ENCODE peak calls at places on chromosome 10, in seven cellular contexts. One of them, this sample, is unnamed.
A peak's percentile ranks its signal among the peaks of the same experiment; 100 is the strongest.

GRCh38 chr10:58829839-58830238 is 317.2 kb downstream of the BICC1 start:
- DNase-seq in SK-N-SH: peak; percentile 16
- DNase-seq in HepG2: no peak
- DNase-seq in A549: no peak
- DNase-seq in K562: no peak
- DNase-seq in GM23338: no peak
- DNase-seq in GM12878: no peak
- DNase-seq in this sample: no peak

GRCh38 chr10:126350216-126350992 is 37.9 kb downstream of the ADAM12 start:
- DNase-seq in SK-N-SH: peak; percentile 58
- DNase-seq in HepG2: no peak
- DNase-seq in A549: peak; percentile 7
- DNase-seq in K562: no peak
- DNase-seq in GM23338: no peak
- DNase-seq in GM12878: no peak
- DNase-seq in this sample: peak; percentile 8

GRCh38 chr10:59337254-59337653 is 25.1 kb downstream of the FAM13C start:
- DNase-seq in SK-N-SH: no peak
- DNase-seq in HepG2: peak; percentile 21
- DNase-seq in A549: no peak
- DNase-seq in K562: no peak
- DNase-seq in GM23338: no peak
- DNase-seq in GM12878: no peak
- DNase-seq in this sample: no peak

GRCh38 chr10:91251430-91252056 is 31.1 kb downstream of the PCGF5 start:
- DNase-seq in SK-N-SH: peak; percentile 26
- DNase-seq in HepG2: peak; percentile 54
- DNase-seq in A549: peak; percentile 40
- DNase-seq in K562: peak; percentile 42
- DNase-seq in GM23338: peak; percentile 65
- DNase-seq in GM12878: peak; percentile 30
- DNase-seq in this sample: peak; percentile 6

GRCh38 chr10:71075066-71075758 is 137.2 kb upstream of the UNC5B start:
- DNase-seq in SK-N-SH: peak; percentile 86
- DNase-seq in HepG2: no peak
- DNase-seq in A549: no peak
- DNase-seq in K562: no peak
- DNase-seq in GM23338: no peak
- DNase-seq in GM12878: no peak
- DNase-seq in this sample: no peak

GRCh38 chr10:78513330-78513729 is 479.7 kb downstream of the RPS24 start:
- DNase-seq in SK-N-SH: no peak
- DNase-seq in HepG2: no peak
- DNase-seq in A549: no peak
- DNase-seq in K562: no peak
- DNase-seq in GM23338: no peak
- DNase-seq in GM12878: no peak
- DNase-seq in this sample: no peak

GRCh38 chr10:123133511-123133910 is 2.3 kb upstream of the HMX3 start:
- DNase-seq in SK-N-SH: no peak
- DNase-seq in HepG2: no peak
- DNase-seq in A549: no peak
- DNase-seq in K562: no peak
- DNase-seq in GM23338: peak; percentile 62
- DNase-seq in GM12878: no peak
- DNase-seq in this sample: no peak

GRCh38 chr10:47028466-47028865 is 117.2 kb downstream of the PTPN20 start:
- DNase-seq in SK-N-SH: no peak
- DNase-seq in HepG2: no peak
- DNase-seq in A549: no peak
- DNase-seq in K562: no peak
- DNase-seq in GM23338: no peak
- DNase-seq in GM12878: no peak
- DNase-seq in this sample: no peak

GRCh38 chr10:24707445-24707844 is 16.2 kb downstream of the ARHGAP21 start:
- DNase-seq in SK-N-SH: no peak
- DNase-seq in HepG2: no peak
- DNase-seq in A549: no peak
- DNase-seq in K562: no peak
- DNase-seq in GM23338: no peak
- DNase-seq in GM12878: no peak
- DNase-seq in this sample: no peak

GRCh38 chr10:119446441-119447277 is 95.9 kb downstream of the RGS10 start:
- DNase-seq in SK-N-SH: no peak
- DNase-seq in HepG2: no peak
- DNase-seq in A549: no peak
- DNase-seq in K562: no peak
- DNase-seq in GM23338: no peak
- DNase-seq in GM12878: no peak
- DNase-seq in this sample: no peak

GRCh38 chr10:101565370-101565900 is 22.6 kb downstream of the POLL start:
- DNase-seq in SK-N-SH: no peak
- DNase-seq in HepG2: no peak
- DNase-seq in A549: no peak
- DNase-seq in K562: no peak
- DNase-seq in GM23338: no peak
- DNase-seq in GM12878: no peak
- DNase-seq in this sample: no peak

GRCh38 chr10:59513558-59513957 is 151.2 kb upstream of the FAM13C start:
- DNase-seq in SK-N-SH: peak; percentile 34
- DNase-seq in HepG2: no peak
- DNase-seq in A549: no peak
- DNase-seq in K562: no peak
- DNase-seq in GM23338: no peak
- DNase-seq in GM12878: no peak
- DNase-seq in this sample: no peak

GRCh38 chr10:23067939-23068775 is 27.2 kb upstream of the MSRB2 start:
- DNase-seq in SK-N-SH: peak; percentile 78
- DNase-seq in HepG2: peak; percentile 51
- DNase-seq in A549: peak; percentile 63
- DNase-seq in K562: peak; percentile 76
- DNase-seq in GM23338: peak; percentile 94
- DNase-seq in GM12878: peak; percentile 27
- DNase-seq in this sample: peak; percentile 81

GRCh38 chr10:129505500-129506075 is 38.5 kb downstream of the MGMT start:
- DNase-seq in SK-N-SH: no peak
- DNase-seq in HepG2: no peak
- DNase-seq in A549: no peak
- DNase-seq in K562: no peak
- DNase-seq in GM23338: no peak
- DNase-seq in GM12878: no peak
- DNase-seq in this sample: no peak

GRCh38 chr10:93073539-93074136 is at the start of gene CYP26A1:
- DNase-seq in SK-N-SH: peak; percentile 64
- DNase-seq in HepG2: no peak
- DNase-seq in A549: peak; percentile 51
- DNase-seq in K562: peak; percentile 50
- DNase-seq in GM23338: peak; percentile 92
- DNase-seq in GM12878: no peak
- DNase-seq in this sample: no peak

GRCh38 chr10:103843045-103843444 is 12.3 kb downstream of the SH3PXD2A start:
- DNase-seq in SK-N-SH: no peak
- DNase-seq in HepG2: no peak
- DNase-seq in A549: no peak
- DNase-seq in K562: no peak
- DNase-seq in GM23338: no peak
- DNase-seq in GM12878: no peak
- DNase-seq in this sample: no peak

GRCh38 chr10:24894728-24895127 is 57.7 kb downstream of the PRTFDC1 start:
- DNase-seq in SK-N-SH: no peak
- DNase-seq in HepG2: no peak
- DNase-seq in A549: no peak
- DNase-seq in K562: no peak
- DNase-seq in GM23338: no peak
- DNase-seq in GM12878: no peak
- DNase-seq in this sample: no peak

GRCh38 chr10:129854796-129855705 is 109.0 kb downstream of the EBF3 start:
- DNase-seq in SK-N-SH: no peak
- DNase-seq in HepG2: no peak
- DNase-seq in A549: no peak
- DNase-seq in K562: no peak
- DNase-seq in GM23338: no peak
- DNase-seq in GM12878: no peak
- DNase-seq in this sample: no peak

GRCh38 chr10:72219229-72219814 is 3.2 kb upstream of the ASCC1 start:
- DNase-seq in SK-N-SH: no peak
- DNase-seq in HepG2: no peak
- DNase-seq in A549: no peak
- DNase-seq in K562: no peak
- DNase-seq in GM23338: no peak
- DNase-seq in GM12878: no peak
- DNase-seq in this sample: no peak

GRCh38 chr10:72221278-72221677 is 5.2 kb upstream of the ASCC1 start:
- DNase-seq in SK-N-SH: no peak
- DNase-seq in HepG2: no peak
- DNase-seq in A549: no peak
- DNase-seq in K562: no peak
- DNase-seq in GM23338: no peak
- DNase-seq in GM12878: no peak
- DNase-seq in this sample: no peak

GRCh38 chr10:72220637-72221036 is 4.6 kb upstream of the ASCC1 start:
- DNase-seq in SK-N-SH: no peak
- DNase-seq in HepG2: no peak
- DNase-seq in A549: no peak
- DNase-seq in K562: no peak
- DNase-seq in GM23338: no peak
- DNase-seq in GM12878: no peak
- DNase-seq in this sample: no peak

GRCh38 chr10:72218329-72218728 is 2.3 kb upstream of the ASCC1 start:
- DNase-seq in SK-N-SH: no peak
- DNase-seq in HepG2: no peak
- DNase-seq in A549: no peak
- DNase-seq in K562: no peak
- DNase-seq in GM23338: no peak
- DNase-seq in GM12878: no peak
- DNase-seq in this sample: no peak

GRCh38 chr10:72218756-72219155 is 2.7 kb upstream of the ASCC1 start:
- DNase-seq in SK-N-SH: no peak
- DNase-seq in HepG2: no peak
- DNase-seq in A549: no peak
- DNase-seq in K562: no peak
- DNase-seq in GM23338: no peak
- DNase-seq in GM12878: no peak
- DNase-seq in this sample: no peak
- H3K4me2 ChIP-seq in SK-N-SH: no peak overlapping the region
- H3K4me2 ChIP-seq in HepG2: no peak overlapping the region
- H3K4me2 ChIP-seq in A549: peak overlapping the region; percentile 85
- H3K4me2 ChIP-seq in K562: peak overlapping the region; percentile 69
- H3K4me2 ChIP-seq in GM23338: no peak overlapping the region
- H3K4me2 ChIP-seq in GM12878: peak overlapping the region; percentile 89
- H3K4me2 ChIP-seq in this sample: no peak overlapping the region

GRCh38 chr10:112712536-112712935 is 237.5 kb upstream of the TCF7L2 start:
- DNase-seq in SK-N-SH: no peak
- DNase-seq in HepG2: no peak
- DNase-seq in A549: no peak
- DNase-seq in K562: no peak
- DNase-seq in GM23338: no peak
- DNase-seq in GM12878: no peak
- DNase-seq in this sample: no peak

GRCh38 chr10:112711366-112711765 is 238.7 kb upstream of the TCF7L2 start:
- DNase-seq in SK-N-SH: no peak
- DNase-seq in HepG2: no peak
- DNase-seq in A549: no peak
- DNase-seq in K562: no peak
- DNase-seq in GM23338: no peak
- DNase-seq in GM12878: no peak
- DNase-seq in this sample: no peak

GRCh38 chr10:112701528-112702295 is 248.3 kb upstream of the TCF7L2 start:
- DNase-seq in SK-N-SH: no peak
- DNase-seq in HepG2: peak; percentile 16
- DNase-seq in A549: no peak
- DNase-seq in K562: no peak
- DNase-seq in GM23338: no peak
- DNase-seq in GM12878: no peak
- DNase-seq in this sample: no peak

DNA sequence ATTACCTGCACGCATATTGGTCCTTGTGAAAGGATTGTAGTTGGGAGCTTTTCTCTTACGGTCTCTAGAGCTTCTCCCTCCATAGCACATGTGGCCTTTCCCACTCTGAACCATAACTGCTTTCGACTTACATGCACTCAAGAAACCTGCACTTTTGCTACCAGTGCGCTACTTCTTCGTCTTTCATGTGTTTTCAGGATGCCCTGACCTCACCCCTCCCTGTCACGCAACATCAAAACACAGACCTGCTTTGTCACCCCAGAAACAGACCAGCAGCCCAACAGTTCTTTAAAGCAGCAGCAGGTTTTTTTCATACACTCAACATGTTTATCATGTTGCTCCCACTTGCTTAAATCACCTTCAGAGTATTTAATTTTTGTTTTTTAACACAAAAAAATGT is 243.5 kb upstream of the TCF7L2 start:
- DNase-seq in SK-N-SH: no peak
- DNase-seq in HepG2: no peak
- DNase-seq in A549: no peak
- DNase-seq in K562: no peak
- DNase-seq in GM23338: no peak
- DNase-seq in GM12878: no peak
- DNase-seq in this sample: no peak
- TF ChIP-seq REST in SK-N-SH: no peak
- TF ChIP-seq REST in HepG2: no peak
- TF ChIP-seq REST in A549: no peak
- TF ChIP-seq REST in K562: no peak
- TF ChIP-seq REST in GM23338: no peak
- TF ChIP-seq REST in GM12878: no peak
- TF ChIP-seq REST in this sample: no peak

GRCh38 chr10:13000431-13000830 is 1.1 kb downstream of the CCDC3 start:
- DNase-seq in SK-N-SH: no peak
- DNase-seq in HepG2: no peak
- DNase-seq in A549: no peak
- DNase-seq in K562: no peak
- DNase-seq in GM23338: no peak
- DNase-seq in GM12878: no peak
- DNase-seq in this sample: no peak

GRCh38 chr10:12993595-12993994 is 7.9 kb downstream of the CCDC3 start:
- DNase-seq in SK-N-SH: no peak
- DNase-seq in HepG2: no peak
- DNase-seq in A549: no peak
- DNase-seq in K562: no peak
- DNase-seq in GM23338: no peak
- DNase-seq in GM12878: no peak
- DNase-seq in this sample: no peak

GRCh38 chr10:13001041-13001886 is at the start of gene CCDC3:
- DNase-seq in SK-N-SH: peak; percentile 88
- DNase-seq in HepG2: no peak
- DNase-seq in A549: peak; percentile 14
- DNase-seq in K562: peak; percentile 80
- DNase-seq in GM23338: peak; percentile 67
- DNase-seq in GM12878: no peak
- DNase-seq in this sample: no peak

GRCh38 chr10:12995425-12995861 is 6.1 kb downstream of the CCDC3 start:
- DNase-seq in SK-N-SH: no peak
- DNase-seq in HepG2: no peak
- DNase-seq in A549: no peak
- DNase-seq in K562: no peak
- DNase-seq in GM23338: no peak
- DNase-seq in GM12878: no peak
- DNase-seq in this sample: no peak
- H3K4me2 ChIP-seq in SK-N-SH: no peak overlapping the region
- H3K4me2 ChIP-seq in HepG2: no peak overlapping the region
- H3K4me2 ChIP-seq in A549: no peak overlapping the region
- H3K4me2 ChIP-seq in K562: no peak overlapping the region
- H3K4me2 ChIP-seq in GM23338: no peak overlapping the region
- H3K4me2 ChIP-seq in GM12878: no peak overlapping the region
- H3K4me2 ChIP-seq in this sample: no peak overlapping the region

GRCh38 chr10:94403034-94403822 is 887 bp downstream of the TBC1D12 start:
- DNase-seq in SK-N-SH: peak; percentile 82
- DNase-seq in HepG2: peak; percentile 76
- DNase-seq in A549: peak; percentile 49
- DNase-seq in K562: peak; percentile 31
- DNase-seq in GM23338: peak; percentile 62
- DNase-seq in GM12878: peak; percentile 47
- DNase-seq in this sample: peak; percentile 52
- TF ChIP-seq REST in SK-N-SH: no peak
- TF ChIP-seq REST in HepG2: no peak
- TF ChIP-seq REST in A549: no peak
- TF ChIP-seq REST in K562: no peak
- TF ChIP-seq REST in GM23338: no peak
- TF ChIP-seq REST in GM12878: no peak
- TF ChIP-seq REST in this sample: no peak

This sample was measured in HCT116.